ENCODE peak calls at places on chromosomes 6 and 20, in five cellular contexts. I is fibroblast of mammary gland; D is GM12865; B is effector memory CD4-positive, alpha-beta T cell; V is epithelial cell of esophagus. U is an unnamed sample.

GRCh38 chr6:144220031-144220790 is 64.9 kb upstream of the UTRN start:
- DNase-seq in V (no peak), I (no peak), D (no peak), B (no peak), U (no peak)

GRCh38 chr6:129923520-129923919 is 62.4 kb upstream of the TMEM244 start:
- DNase-seq in I (peak), B (no peak), D (no peak), V (peak), U (no peak)

GRCh38 chr6:145241039-145241438 is 494.3 kb downstream of the EPM2A start:
- DNase-seq in B (no peak), I (peak), D (no peak), V (peak), U (peak)

GRCh38 chr6:158654960-158655485 is 5.2 kb downstream of the SYTL3 start:
- DNase-seq in D (no peak), B (no peak), V (no peak), I (peak), U (no peak)

GRCh38 chr6:139443226-139444112 is 69.0 kb upstream of the CITED2 start:
- DNase-seq in D (no peak), I (peak), V (no peak), B (no peak), U (no peak)

GRCh38 chr6:356828-357251 is 34.7 kb upstream of the IRF4 start:
- DNase-seq in D (peak), V (no peak), I (no peak), B (no peak), U (no peak)

GRCh38 chr6:4581468-4582420 is 194.5 kb upstream of the CDYL start:
- DNase-seq in D (no peak), B (no peak), I (peak), V (peak), U (no peak)

GRCh38 chr20:63020681-63021080 is 13.9 kb upstream of the BHLHE23 start:
- DNase-seq in V (no peak), D (no peak), I (no peak), B (no peak), U (no peak)

GRCh38 chr6:126873791-126874190 is 244.7 kb upstream of the RSPO3 start:
- DNase-seq in V (no peak), B (no peak), I (no peak), D (no peak), U (no peak)

GRCh38 chr6:107458687-107459282 is 579 bp downstream of the PDSS2 start:
- DNase-seq in I (peak), D (peak), B (peak), V (peak), U (peak)

GRCh38 chr6:164097557-164098398 is 683.3 kb downstream of the QKI start:
- DNase-seq in I (peak), V (peak), D (no peak), B (no peak), U (no peak)

GRCh38 chr6:116220172-116220571 is 33.7 kb downstream of the TSPYL4 start:
- DNase-seq in V (no peak), I (peak), D (no peak), B (no peak), U (no peak)

GRCh38 chr6:149218471-149218870 is 99.0 kb upstream of the TAB2 start:
- DNase-seq in B (no peak), I (no peak), V (no peak), D (no peak), U (no peak)

GRCh38 chr6:118784641-118785164 is 109.2 kb upstream of the ASF1A start:
- DNase-seq in D (no peak), B (no peak), V (no peak), I (no peak), U (peak)

GRCh38 chr6:129105035-129105434 is 222.1 kb downstream of the LAMA2 start:
- DNase-seq in D (no peak), I (no peak), B (no peak), V (no peak), U (no peak)

GRCh38 chr6:17589402-17590116 is 10.5 kb upstream of the FAM8A1 start:
- DNase-seq in I (peak), D (peak), V (peak), B (no peak), U (peak)

GRCh38 chr6:112249489-112249888 is 4.9 kb downstream of the LAMA4 start:
- DNase-seq in I (peak), V (peak), D (no peak), B (no peak), U (peak)

GRCh38 chr6:27668442-27669275 is 195.8 kb upstream of the ZNF184 start:
- DNase-seq in D (peak), I (peak), V (peak), B (no peak), U (peak)

GRCh38 chr6:111899531-111899930 is 26.3 kb upstream of the FYN start:
- DNase-seq in D (no peak), I (no peak), B (no peak), V (no peak), U (no peak)

GRCh38 chr6:125269328-125269985 is 32.3 kb downstream of the HDDC2 start:
- DNase-seq in I (no peak), D (no peak), V (no peak), B (no peak), U (no peak)

GRCh38 chr6:3389390-3390167 is 67.3 kb downstream of the SLC22A23 start:
- DNase-seq in V (peak), I (peak), B (no peak), D (no peak), U (peak)

GRCh38 chr20:62791301-62792181 is 4.7 kb upstream of the MRGBP start:
- DNase-seq in D (peak), I (peak), B (peak), V (peak), U (peak)

GRCh38 chr20:12575352-12576095 is 433.2 kb upstream of the SPTLC3 start:
- DNase-seq in D (no peak), V (peak), B (no peak), I (no peak), U (peak)

GRCh38 chr20:52425253-52425652 is 233.7 kb upstream of the ZFP64 start:
- DNase-seq in V (no peak), I (peak), D (no peak), B (no peak), U (no peak)

GRCh38 chr20:61948586-61949362 is 116.9 kb downstream of the TAF4 start:
- DNase-seq in I (no peak), B (no peak), V (no peak), D (no peak), U (no peak)

GRCh38 chr20:47368301-47368700 is 11.8 kb upstream of the ZMYND8 start:
- DNase-seq in D (no peak), V (no peak), I (no peak), B (no peak), U (no peak)

GRCh38 chr6:395432-396125 is 4.0 kb downstream of the IRF4 start:
- DNase-seq in D (no peak), I (no peak), V (no peak), B (no peak), U (no peak)

GRCh38 chr6:6494677-6495076 is 93.8 kb upstream of the LY86 start:
- DNase-seq in D (peak), V (peak), B (no peak), I (peak), U (peak)

GRCh38 chr20:32893878-32894483 is 35.3 kb downstream of the EFCAB8 start:
- DNase-seq in I (peak), B (no peak), D (peak), V (peak), U (no peak)

GRCh38 chr20:57062241-57062640 is 204.2 kb downstream of the BMP7 start:
- DNase-seq in B (no peak), I (no peak), D (no peak), V (no peak), U (no peak)

GRCh38 chr20:32450484-32451061 is 92.4 kb downstream of the ASXL1 start:
- DNase-seq in V (no peak), B (no peak), D (no peak), I (no peak), U (no peak)

GRCh38 chr6:33684428-33684896 is 27.0 kb downstream of the UQCC2 start:
- DNase-seq in D (no peak), V (no peak), B (no peak), I (no peak), U (no peak)

GRCh38 chr6:19891446-19891845 is 54.3 kb downstream of the ID4 start:
- DNase-seq in V (no peak), I (no peak), B (no peak), D (no peak), U (no peak)

GRCh38 chr6:39794231-39794630 is 2.1 kb downstream of the DAAM2 start:
- DNase-seq in B (no peak), D (no peak), I (no peak), V (no peak), U (no peak)
- H3K4me3 ChIP-seq in B (no peak), D (no peak), I (no peak), V (no peak), U (no peak)

GRCh38 chr20:2104236-2104635 is 2.6 kb downstream of the STK35 start:
- DNase-seq in D (no peak), V (no peak), I (no peak), B (no peak), U (no peak)

GRCh38 chr20:2112910-2113309 is 11.3 kb downstream of the STK35 start:
- DNase-seq in B (no peak), V (no peak), D (peak), I (no peak), U (no peak)

GRCh38 chr20:2109425-2110210 is 8.0 kb downstream of the STK35 start:
- DNase-seq in V (peak), B (no peak), D (no peak), I (peak), U (no peak)

GRCh38 chr20:2108498-2108897 is 6.9 kb downstream of the STK35 start:
- DNase-seq in B (no peak), V (no peak), D (peak), I (no peak), U (no peak)

DNA sequence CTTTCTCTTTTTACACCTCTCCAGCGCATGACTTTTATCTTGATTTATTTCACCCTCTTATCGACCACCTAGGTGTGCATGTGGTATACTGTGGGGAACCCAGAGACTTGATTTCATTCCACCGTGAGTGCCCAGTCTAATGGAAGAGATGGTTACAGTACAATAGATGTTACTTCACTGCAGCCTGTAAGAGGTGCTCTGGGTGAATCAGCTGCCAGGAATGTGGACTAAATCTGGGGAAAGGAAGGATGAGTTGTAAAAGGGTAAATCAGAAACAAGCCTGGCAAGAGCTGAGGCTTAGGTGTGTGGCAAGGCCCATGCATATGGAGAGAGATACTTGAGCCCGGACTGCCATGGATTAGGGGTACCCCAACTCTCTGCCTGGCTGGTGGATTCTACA is 7.4 kb downstream of the STK35 start:
- DNase-seq in V (peak), I (peak), D (no peak), B (no peak), U (peak)
- H3K4me3 ChIP-seq in V (no peak), I (no peak), D (no peak), B (no peak), U (no peak)

DNA sequence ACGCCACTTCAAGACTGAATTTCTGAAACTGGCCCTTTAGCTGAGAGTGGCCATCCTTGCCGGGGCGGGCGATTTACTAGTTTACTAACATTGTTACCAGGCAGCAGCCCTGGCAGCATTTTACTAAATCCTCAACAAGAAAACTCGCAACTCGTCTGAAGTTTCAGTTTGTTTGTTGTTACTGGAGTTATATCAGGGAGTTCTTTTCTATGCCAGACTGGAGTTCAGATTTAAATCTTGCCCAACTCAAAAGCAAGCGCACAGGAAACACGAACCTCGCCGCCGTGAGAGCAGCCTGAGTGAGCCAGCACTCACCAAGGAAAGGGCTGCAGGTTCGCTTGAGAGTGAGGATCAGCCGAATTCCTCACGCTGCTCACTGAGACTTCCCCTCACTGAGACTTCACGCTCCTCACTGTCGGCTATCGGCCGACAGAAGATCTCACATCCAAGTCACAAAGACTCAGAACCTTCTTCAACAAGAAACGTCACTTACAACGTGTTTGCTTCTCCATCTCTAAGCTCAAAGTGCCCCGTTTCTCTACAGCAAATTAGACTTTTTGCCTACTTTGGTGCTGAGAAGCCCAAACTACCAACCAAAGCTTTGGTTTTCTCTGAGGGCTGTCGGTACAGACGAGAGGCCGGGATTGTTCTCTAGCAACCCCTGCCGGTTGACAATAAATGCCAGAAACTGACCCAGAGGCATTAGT is 78.9 kb downstream of the OLIG3 start:
- DNase-seq in B (peak), V (peak), D (peak), I (peak), U (peak)
- H3K4me3 ChIP-seq in B (peak), V (peak), D (peak), I (peak), U (peak)

GRCh38 chr6:108585921-108586320 is 25.2 kb downstream of the FOXO3 start:
- DNase-seq in V (no peak), B (no peak), I (no peak), D (no peak), U (no peak)

GRCh38 chr6:108581932-108582500 is 21.3 kb downstream of the FOXO3 start:
- DNase-seq in V (no peak), B (no peak), I (peak), D (no peak), U (no peak)

GRCh38 chr6:108581237-108581931 is 20.7 kb downstream of the FOXO3 start:
- DNase-seq in I (peak), D (no peak), B (no peak), V (peak), U (peak)

GRCh38 chr6:108582618-108583017 is 21.9 kb downstream of the FOXO3 start:
- DNase-seq in D (no peak), I (no peak), V (no peak), B (no peak), U (no peak)

GRCh38 chr6:108584323-108584722 is 23.6 kb downstream of the FOXO3 start:
- DNase-seq in B (no peak), I (no peak), D (no peak), V (no peak), U (no peak)
- H3K4me3 ChIP-seq in B (no peak), I (no peak), D (no peak), V (no peak), U (no peak)

DNA sequence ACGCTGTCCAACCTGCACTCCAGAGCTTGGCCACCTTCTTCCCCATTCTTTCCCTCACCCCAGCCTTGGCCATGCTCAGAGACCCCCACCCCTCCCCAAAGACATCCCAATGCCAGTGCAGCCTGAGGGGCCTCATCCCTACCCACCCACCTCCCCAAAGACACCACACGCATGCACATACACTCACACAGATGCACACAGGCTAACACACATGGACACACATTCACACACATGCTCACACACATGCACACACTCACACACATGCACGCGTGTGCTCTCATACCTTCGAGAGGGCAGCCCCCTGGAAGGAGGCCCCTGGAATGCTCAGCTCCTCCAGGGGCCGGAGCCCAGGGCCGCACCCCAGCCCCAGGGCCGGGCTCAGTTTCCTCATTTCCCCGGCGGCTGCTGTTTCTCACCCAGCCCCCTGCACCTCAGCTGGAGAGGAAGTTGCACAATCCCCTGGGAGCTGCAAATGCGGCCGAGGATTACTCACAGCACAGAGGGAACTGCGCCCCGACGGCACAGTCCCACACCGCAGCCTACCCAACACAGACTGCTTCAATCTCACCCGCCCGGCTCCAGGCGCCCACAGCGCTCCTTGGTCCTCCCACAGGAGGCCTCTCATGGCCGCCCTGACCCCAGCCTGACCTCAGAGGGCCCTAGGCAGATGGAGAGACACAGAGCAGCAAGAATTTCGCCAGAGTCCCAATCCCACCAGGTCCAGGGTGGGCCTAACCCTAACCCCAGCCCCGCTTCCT is 12.1 kb downstream of the TFEB start:
- DNase-seq in B (no peak), V (peak), I (peak), D (peak), U (peak)
- H3K4me3 ChIP-seq in B (no peak), V (no peak), I (no peak), D (peak), U (no peak)